ENCODE peak calls at places on chromosomes 5 and 9, in five cellular contexts. Q, X, J, P and O are unnamed samples.

GRCh38 chr5:9009931-9010652 is 535.8 kb downstream of the SEMA5A start:
- DNase-seq in Q (no peak), X (no peak), J (no peak), P (no peak), O (no peak)

GRCh38 chr5:131067596-131067995 is 97.5 kb downstream of the HINT1 start:
- DNase-seq in Q (no peak), X (no peak), J (no peak), P (no peak), O (no peak)

GRCh38 chr9:35844628-35845301 is 15.7 kb downstream of the TMEM8B start:
- DNase-seq in Q (no peak), X (peak), J (peak), P (no peak), O (no peak)

GRCh38 chr9:70470050-70471015 is 55.9 kb upstream of the KLF9 start:
- DNase-seq in Q (no peak), X (no peak), J (no peak), P (peak), O (no peak)

GRCh38 chr5:107817436-107817835 is 146.7 kb upstream of the EFNA5 start:
- DNase-seq in Q (no peak), X (no peak), J (no peak), P (no peak), O (no peak)

GRCh38 chr9:133347515-133347984 is 381 bp downstream of the MED22 start:
- DNase-seq in Q (peak), X (no peak), J (peak), P (no peak), O (no peak)

GRCh38 chr5:40080191-40080590 is 599.5 kb upstream of the PTGER4 start:
- DNase-seq in Q (no peak), X (no peak), J (no peak), P (no peak), O (no peak)

GRCh38 chr5:134245101-134245604 is 19.3 kb upstream of the PPP2CA start:
- DNase-seq in Q (no peak), X (no peak), J (no peak), P (peak), O (no peak)

GRCh38 chr5:124740991-124741583 is 5.4 kb downstream of the ZNF608 start:
- DNase-seq in Q (no peak), X (no peak), J (no peak), P (no peak), O (no peak)

GRCh38 chr5:74632947-74633356 is 7.6 kb downstream of the ENC1 start:
- DNase-seq in Q (no peak), X (peak), J (no peak), P (peak), O (no peak)

GRCh38 chr5:9863486-9863885 is 233.3 kb upstream of the TAS2R1 start:
- DNase-seq in Q (no peak), X (no peak), J (no peak), P (no peak), O (no peak)

GRCh38 chr9:113164536-113165300 is 13.9 kb downstream of the SLC31A2 start:
- DNase-seq in Q (no peak), X (no peak), J (no peak), P (no peak), O (no peak)

GRCh38 chr5:22754155-22754554 is 99.0 kb downstream of the CDH12 start:
- DNase-seq in Q (no peak), X (no peak), J (no peak), P (no peak), O (no peak)

DNA sequence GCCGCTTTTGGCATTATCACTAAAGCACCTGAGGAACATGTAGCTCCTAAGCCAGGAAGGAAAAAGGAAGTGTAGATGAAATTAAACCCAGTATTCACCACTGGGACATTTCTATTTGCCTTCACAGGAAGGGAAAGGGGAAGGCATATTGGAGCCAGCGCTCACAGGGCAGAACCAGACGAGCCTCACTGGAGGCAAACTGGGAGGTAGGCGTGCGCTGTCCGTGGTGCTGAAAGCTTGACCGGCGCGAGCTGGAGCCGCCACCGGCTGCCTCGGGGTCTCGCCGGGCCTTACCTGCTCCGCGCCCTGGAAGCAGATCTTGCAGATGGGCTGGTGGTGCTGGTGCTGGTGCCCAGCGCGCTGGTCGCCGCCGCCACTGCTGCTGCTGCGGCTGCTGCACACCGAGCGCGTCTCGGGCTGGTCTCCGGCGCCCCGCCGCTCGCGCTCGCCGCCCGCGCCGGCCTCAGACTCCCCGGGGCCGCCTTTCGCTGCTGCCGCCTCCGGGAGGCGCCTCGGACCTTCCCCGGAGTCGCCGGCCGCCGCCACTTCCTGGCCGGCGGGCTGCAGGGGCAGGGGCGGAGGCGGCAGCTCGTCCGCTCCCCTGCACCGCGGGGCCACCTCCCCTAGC is 732 bp downstream of the MARCHF11 start:
- DNase-seq in Q (peak), X (no peak), J (no peak), P (peak), O (peak)
- TF ChIP-seq POLR2AphosphoS5 in Q (no peak), X (no peak), J (no peak), P (no peak), O (no peak)

GRCh38 chr5:171450423-171451246 is 31.2 kb downstream of the FGF18 start:
- DNase-seq in Q (peak), X (no peak), J (no peak), P (no peak), O (no peak)
- TF ChIP-seq CEBPB in Q (no peak), X (no peak), J (no peak), P (no peak), O (no peak)

DNA sequence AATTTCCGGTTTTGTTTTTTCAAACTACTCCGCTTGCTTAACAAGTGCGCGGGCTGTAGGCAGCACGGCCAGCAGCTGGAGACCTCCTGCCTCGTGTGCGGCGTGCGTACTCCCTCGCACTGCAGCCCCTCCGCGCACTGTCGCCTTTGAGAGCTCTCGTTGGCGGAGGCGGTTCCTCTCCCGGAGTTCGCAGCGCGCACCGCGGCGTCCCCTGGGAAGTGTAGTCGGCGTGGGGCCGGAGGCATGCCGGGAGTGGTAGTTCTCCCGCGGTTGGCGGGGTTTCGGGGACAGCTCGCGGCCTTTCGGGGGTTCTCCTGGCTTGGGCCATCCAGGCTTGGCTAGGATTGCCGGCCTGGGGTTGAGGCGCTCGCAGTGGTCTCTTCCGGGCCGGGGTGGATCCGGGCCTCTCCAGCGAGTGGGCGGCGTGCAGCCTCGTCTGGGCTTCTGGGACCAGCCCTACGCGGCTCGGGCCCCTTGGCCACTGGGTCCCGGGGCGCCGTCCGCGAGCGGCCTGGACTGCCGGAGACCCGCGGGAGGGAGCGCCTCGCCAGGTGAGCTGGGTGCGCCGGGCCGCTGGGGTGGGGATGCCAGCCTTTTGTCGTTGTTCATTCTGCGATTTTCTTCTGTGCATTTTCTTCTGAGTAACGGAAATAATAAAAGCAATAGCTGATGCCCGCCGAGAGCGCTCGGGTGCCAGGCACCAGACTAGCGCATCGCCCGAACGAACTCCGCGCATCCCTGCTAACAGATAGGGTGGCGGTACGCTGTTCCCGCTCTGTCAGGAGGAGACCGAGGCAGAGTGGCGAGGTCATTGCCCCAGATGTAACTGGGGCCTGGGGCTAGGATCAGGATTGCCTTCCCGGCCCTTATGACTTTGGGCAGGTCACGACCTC is at the start of gene ZNF354C:
- DNase-seq in Q (no peak), X (no peak), J (no peak), P (no peak), O (peak)
- TF ChIP-seq POLR2AphosphoS5 in Q (no peak), X (no peak), J (no peak), P (no peak), O (peak)

DNA sequence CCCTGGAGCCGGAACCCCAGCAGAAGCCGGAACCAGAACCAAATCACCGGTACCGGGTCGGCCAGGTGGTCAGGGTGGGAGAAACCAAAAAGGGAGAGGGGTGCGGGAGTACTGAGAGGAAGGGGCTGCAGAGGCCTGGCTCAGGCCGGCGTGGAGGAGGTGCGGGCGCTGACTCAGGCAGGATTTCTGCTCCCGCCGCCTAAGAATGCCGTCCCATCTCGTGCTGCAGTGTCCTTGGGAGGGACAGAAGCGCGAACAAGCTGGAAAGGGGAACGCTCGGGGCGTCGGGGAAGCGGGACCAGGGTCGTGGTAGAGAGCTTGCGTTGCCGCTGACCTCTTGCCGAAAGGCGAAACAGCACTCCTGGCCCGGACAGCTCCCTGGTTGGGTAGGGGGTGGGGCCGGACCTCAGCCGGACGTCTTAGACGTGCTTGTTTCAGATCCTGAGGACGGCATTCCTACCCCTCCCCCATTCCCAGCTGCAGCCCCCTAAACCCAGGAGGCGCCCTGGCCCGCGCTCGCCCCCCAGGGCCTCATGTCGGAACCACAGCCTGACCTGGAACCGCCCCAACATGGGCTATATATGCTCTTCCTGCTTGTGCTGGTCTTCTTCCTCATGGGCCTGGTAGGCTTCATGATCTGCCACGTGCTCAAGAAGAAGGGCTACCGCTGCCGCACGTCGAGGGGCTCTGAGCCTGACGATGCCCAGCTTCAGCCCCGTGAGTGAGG is 1.1 kb downstream of the RELL2 start:
- DNase-seq in Q (peak), X (no peak), J (no peak), P (peak), O (peak)
- TF ChIP-seq CEBPB in Q (no peak), X (no peak), J (no peak), P (no peak), O (no peak)

GRCh38 chr9:91771864-91772263 is 178.2 kb downstream of the ROR2 start:
- DNase-seq in Q (no peak), X (no peak), J (no peak), P (no peak), O (no peak)
- TF ChIP-seq POLR2AphosphoS5 in Q (no peak), X (no peak), J (no peak), P (no peak), O (no peak)

DNA sequence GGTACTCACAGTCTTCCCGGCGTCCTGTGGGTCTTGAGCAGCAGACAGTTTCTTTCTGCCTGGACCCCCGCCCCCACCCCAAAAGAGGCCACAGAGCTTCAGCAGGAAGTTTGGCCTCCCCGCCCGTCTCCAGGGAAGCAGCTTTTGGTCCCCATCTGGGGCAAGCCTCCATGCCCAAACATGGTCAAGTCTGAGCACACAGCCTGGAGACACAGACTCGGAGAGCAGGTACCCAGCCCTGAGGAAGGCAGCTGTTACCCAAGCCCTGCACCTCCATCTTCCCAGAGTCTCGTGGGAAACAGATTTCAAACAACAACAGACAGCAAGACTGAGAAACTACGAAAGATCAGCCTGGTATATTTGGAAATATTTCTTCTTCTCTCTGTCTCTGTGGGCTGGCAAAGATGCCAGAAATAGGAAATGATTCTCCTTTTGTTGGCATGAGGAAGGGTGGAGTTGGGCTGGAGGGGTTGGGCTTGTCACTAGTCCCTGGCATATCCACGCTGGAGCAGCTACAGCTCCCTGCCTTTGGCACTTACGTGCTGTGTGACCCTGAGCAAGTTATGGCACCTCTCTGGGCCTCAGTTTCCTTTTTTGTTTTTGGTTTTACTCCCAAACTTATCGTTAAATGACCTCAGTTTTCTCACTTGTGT is at the start of gene KCNMB1:
- DNase-seq in Q (no peak), X (no peak), J (no peak), P (no peak), O (no peak)
- TF ChIP-seq CEBPB in Q (no peak), X (no peak), J (no peak), P (no peak), O (no peak)

DNA sequence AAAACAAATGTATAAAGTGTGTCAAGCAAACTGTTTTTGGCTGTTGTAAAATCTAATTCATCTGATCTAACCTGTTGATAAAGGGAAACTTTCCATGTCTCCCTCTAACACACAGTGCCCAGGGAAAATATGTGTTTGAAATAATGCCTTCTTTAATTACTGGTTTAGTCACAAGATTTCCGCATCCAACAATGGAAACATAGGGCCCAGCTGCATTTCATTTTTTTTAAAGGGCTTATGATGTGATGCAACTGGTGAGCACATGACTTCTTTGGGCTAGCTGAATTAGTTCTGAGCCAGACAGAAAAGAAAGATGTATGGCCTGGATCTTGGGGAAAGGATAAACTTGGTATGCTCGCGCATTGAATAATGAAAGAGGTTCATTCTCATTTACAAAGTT is 30.5 kb downstream of the SLC25A46 start:
- DNase-seq in Q (no peak), X (no peak), J (no peak), P (no peak), O (no peak)
- TF ChIP-seq POLR2AphosphoS5 in Q (no peak), X (no peak), J (no peak), P (no peak), O (no peak)

GRCh38 chr5:139513852-139514485 is 31.4 kb upstream of the STING1 start:
- DNase-seq in Q (no peak), X (no peak), J (no peak), P (no peak), O (no peak)
- TF ChIP-seq CEBPB in Q (no peak), X (no peak), J (no peak), P (no peak), O (no peak)